ENCODE peak calls at places on chromosomes 4 and X, in ten cellular contexts. D is upper lobe of left lung, X is SK-N-SH, Z is HepG2, E is tibial nerve, M is stomach, S is ovary, P is H1, R is A549, I is suprapubic skin. J is an unnamed sample.

GRCh38 chrX:13691845-13692334 is 3.0 kb downstream of the RAB9A start:
- DNase-seq in Z (peak), E (no peak), D (no peak), I (no peak), R (no peak), S (no peak), M (no peak), P (no peak), X (no peak), J (no peak)

GRCh38 chr4:118823471-118823870 is 12.5 kb downstream of the SEC24D start:
- DNase-seq in Z (no peak), D (peak), S (no peak), M (peak), X (no peak), I (no peak), E (no peak), R (no peak), P (no peak), J (peak)

GRCh38 chrX:125203737-125204578 is 115.7 kb upstream of the TEX13C start:
- DNase-seq in I (peak), S (no peak), D (no peak), X (peak), R (peak), M (no peak), E (no peak), Z (no peak), P (no peak), J (no peak)

GRCh38 chr4:183164963-183165362 is 65.9 kb downstream of the WWC2 start:
- DNase-seq in M (no peak), X (no peak), Z (no peak), S (no peak), R (no peak), E (no peak), I (no peak), D (peak), P (no peak), J (no peak)

GRCh38 chr4:139131209-139131870 is 45.7 kb downstream of the ELF2 start:
- DNase-seq in X (no peak), D (no peak), S (no peak), R (no peak), I (no peak), P (no peak), Z (no peak), E (no peak), M (no peak), J (no peak)

GRCh38 chr4:53322696-53323095 is 43.2 kb downstream of the SCFD2 start:
- DNase-seq in I (no peak), X (no peak), P (no peak), D (no peak), E (no peak), R (no peak), Z (peak), M (no peak), S (no peak), J (no peak)

GRCh38 chr4:14023036-14023435 is 395.5 kb upstream of the BOD1L1 start:
- DNase-seq in M (no peak), D (no peak), R (peak), Z (no peak), X (no peak), E (no peak), P (no peak), S (no peak), I (no peak), J (no peak)

GRCh38 chr4:188295899-188296298 is 156.7 kb downstream of the TRIML1 start:
- DNase-seq in D (no peak), R (no peak), X (no peak), Z (no peak), S (no peak), M (no peak), E (no peak), I (no peak), P (no peak), J (no peak)

GRCh38 chr4:26028793-26029511 is 114.9 kb downstream of the SMIM20 start:
- DNase-seq in M (peak), S (peak), X (peak), D (peak), E (peak), I (peak), Z (peak), R (peak), P (peak), J (peak)

GRCh38 chrX:75746891-75747639 is 38.0 kb downstream of the MAGEE2 start:
- DNase-seq in P (peak), S (peak), D (peak), X (peak), Z (peak), M (peak), E (peak), R (peak), I (no peak), J (peak)

GRCh38 chr4:104494161-104494560 is 533 bp downstream of the CXXC4 start:
- DNase-seq in P (no peak), D (no peak), Z (peak), E (no peak), M (no peak), S (no peak), R (no peak), I (no peak), X (no peak), J (no peak)

GRCh38 chr4:19879330-19879729 is 372.4 kb upstream of the SLIT2 start:
- DNase-seq in X (no peak), R (no peak), S (no peak), Z (no peak), D (no peak), P (no peak), E (no peak), M (no peak), I (no peak), J (no peak)

GRCh38 chr4:175661437-175661836 is 150.6 kb downstream of the GPM6A start:
- DNase-seq in Z (no peak), X (no peak), M (no peak), P (no peak), I (no peak), D (no peak), R (no peak), E (no peak), S (no peak), J (no peak)

GRCh38 chr4:8707045-8707781 is 114.6 kb downstream of the CPZ start:
- DNase-seq in R (no peak), E (no peak), M (no peak), P (peak), Z (no peak), S (no peak), X (no peak), D (peak), I (peak), J (no peak)

GRCh38 chr4:115688961-115689360 is 575.5 kb upstream of the NDST4 start:
- DNase-seq in I (no peak), R (no peak), X (no peak), P (no peak), S (no peak), Z (no peak), E (no peak), M (no peak), D (no peak), J (no peak)

GRCh38 chr4:31307026-31307425 is 586.9 kb downstream of the PCDH7 start:
- DNase-seq in D (no peak), P (no peak), Z (no peak), I (no peak), E (no peak), S (no peak), M (no peak), X (no peak), R (no peak), J (no peak)

GRCh38 chrX:30626402-30626801 is 26.8 kb upstream of the GK start:
- DNase-seq in D (no peak), E (no peak), I (no peak), R (no peak), P (no peak), Z (peak), S (no peak), X (no peak), M (no peak), J (no peak)

GRCh38 chr4:74675673-74676279 is 118.5 kb downstream of the BTC start:
- DNase-seq in D (no peak), I (no peak), P (no peak), M (no peak), Z (peak), S (no peak), X (peak), R (peak), E (peak), J (no peak)

GRCh38 chrX:41922125-41922521 is 1.2 kb downstream of the CASK start:
- DNase-seq in R (no peak), I (no peak), E (peak), P (no peak), S (no peak), X (peak), M (no peak), Z (no peak), D (no peak), J (no peak)

GRCh38 chr4:24160358-24160757 is 270.5 kb upstream of the PPARGC1A start:
- DNase-seq in M (no peak), P (no peak), D (no peak), E (no peak), X (no peak), R (no peak), I (no peak), Z (no peak), S (no peak), J (no peak)

GRCh38 chr4:101328063-101328602 is 19.2 kb downstream of the PPP3CA start:
- DNase-seq in R (no peak), M (no peak), I (no peak), E (no peak), Z (no peak), D (no peak), X (no peak), P (no peak), S (no peak), J (no peak)

DNA sequence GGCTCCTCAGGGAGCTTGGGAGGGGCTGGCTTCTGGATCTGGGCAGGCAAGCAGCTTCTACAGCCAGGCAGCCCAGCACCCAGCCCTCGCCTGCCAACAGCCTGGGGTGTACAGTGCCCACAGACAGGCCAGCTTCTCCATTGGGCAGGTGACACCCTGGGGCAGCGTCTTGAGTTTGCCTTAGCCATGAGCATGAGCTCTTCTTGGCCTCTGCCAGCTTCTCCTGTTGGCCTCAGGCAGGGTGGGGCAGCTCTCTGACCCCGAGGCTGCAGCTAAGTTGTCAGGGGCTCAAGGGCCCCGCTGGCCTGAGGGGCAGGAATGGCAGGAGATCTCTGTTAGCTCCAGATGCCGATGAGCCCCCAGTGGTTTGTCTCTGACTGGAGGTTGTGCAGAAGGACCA is 7.8 kb upstream of the CNGA2 start:
- DNase-seq in R (no peak), M (no peak), E (no peak), P (no peak), X (no peak), S (no peak), I (peak), D (no peak), Z (no peak), J (no peak)
- TF ChIP-seq EP300 in R (no peak), M (no peak), E (no peak), P (no peak), X (no peak), S (no peak), I (no peak), D (no peak), Z (no peak), J (no peak)

GRCh38 chr4:77931452-77932135 is 69.0 kb downstream of the MRPL1 start:
- DNase-seq in R (no peak), I (no peak), E (no peak), S (no peak), P (no peak), D (no peak), M (no peak), X (no peak), Z (no peak), J (no peak)
- TF ChIP-seq EP300 in R (no peak), I (no peak), E (no peak), S (no peak), P (no peak), D (no peak), M (no peak), X (no peak), Z (no peak), J (no peak)

GRCh38 chr4:174365018-174365587 is 81.4 kb downstream of the CEP44 start:
- DNase-seq in X (peak), I (no peak), R (peak), E (no peak), D (no peak), P (no peak), Z (peak), M (no peak), S (no peak), J (no peak)
- TF ChIP-seq EP300 in X (no peak), I (no peak), R (no peak), E (no peak), D (no peak), P (no peak), Z (no peak), M (no peak), S (no peak), J (no peak)

GRCh38 chrX:78625292-78625909 is 33.7 kb downstream of the RTL3 start:
- DNase-seq in P (no peak), S (no peak), M (no peak), R (no peak), E (no peak), X (no peak), D (no peak), Z (no peak), I (no peak), J (no peak)
- TF ChIP-seq EP300 in P (no peak), S (no peak), M (no peak), R (no peak), E (no peak), X (no peak), D (no peak), Z (no peak), I (no peak), J (no peak)

GRCh38 chr4:43619219-43619618 is 726.7 kb downstream of the GRXCR1 start:
- DNase-seq in P (no peak), D (no peak), R (no peak), X (no peak), Z (no peak), I (no peak), E (no peak), S (no peak), M (no peak), J (no peak)
- TF ChIP-seq EP300 in P (no peak), D (no peak), R (no peak), X (no peak), Z (no peak), I (no peak), E (no peak), S (no peak), M (no peak), J (no peak)

DNA sequence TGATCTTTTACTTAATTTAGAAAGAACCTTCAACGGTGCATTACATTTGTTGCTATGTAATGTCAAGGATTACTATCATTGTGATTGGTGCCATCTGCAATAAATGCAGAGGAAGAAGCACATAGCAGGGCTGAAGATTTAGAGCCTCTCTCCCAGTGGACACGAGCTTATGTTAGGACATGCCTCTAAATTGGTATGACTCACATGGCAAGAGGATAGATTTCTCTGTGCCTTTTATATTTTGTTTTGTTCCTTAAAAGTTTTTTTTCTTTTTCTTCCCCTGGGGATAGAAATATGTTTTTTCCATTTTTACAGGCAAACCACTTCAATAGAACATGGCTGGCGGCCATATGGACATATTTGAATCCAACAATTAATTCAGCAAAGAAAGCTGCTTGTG is 205.0 kb upstream of the HAND2 start:
- DNase-seq in P (no peak), R (no peak), M (no peak), E (no peak), X (no peak), I (no peak), D (no peak), Z (no peak), S (no peak), J (no peak)
- TF ChIP-seq EP300 in P (no peak), R (no peak), M (no peak), E (no peak), X (no peak), I (no peak), D (no peak), Z (no peak), S (no peak), J (no peak)

DNA sequence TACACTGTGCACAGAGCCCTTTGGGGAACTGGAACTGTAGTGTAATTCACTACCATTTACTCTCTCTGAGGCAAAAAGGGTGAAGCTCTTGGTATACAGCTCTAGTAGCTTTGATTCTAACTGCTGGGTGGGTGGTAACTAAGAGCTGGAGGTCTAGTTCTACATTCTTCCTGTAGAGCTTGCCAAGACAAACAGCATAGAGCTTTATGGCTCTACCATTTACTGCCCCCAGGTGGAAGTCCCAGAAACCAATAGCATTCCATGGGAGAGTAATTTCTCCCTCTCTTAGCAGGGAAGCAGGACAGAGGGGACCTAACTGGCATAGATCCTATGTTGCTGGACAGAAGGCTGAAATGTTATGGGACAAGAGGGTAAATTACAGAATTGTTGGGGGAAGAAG is 26.7 kb downstream of the HDAC8 start:
- DNase-seq in M (no peak), R (peak), X (no peak), D (no peak), E (no peak), I (no peak), S (no peak), Z (peak), P (no peak), J (peak)
- TF ChIP-seq EP300 in M (no peak), R (no peak), X (no peak), D (no peak), E (no peak), I (no peak), S (no peak), Z (no peak), P (no peak), J (no peak)

J was measured in transverse colon.